ENCODE peak calls at places on chromosomes 5 and 9, in nine cellular contexts. U is Kasumi-1, B is fibroblast of villous mesenchyme, J is astrocyte of the spinal cord, O is HEK293T, H is HuH-7, Q is right cardiac atrium, X is DMS79 treated with DMSO at 0.1 percent for 48 hours, D is colonic mucosa. E is an unnamed sample.

GRCh38 chr9:136345281-136346156 is 18.0 kb downstream of the DNLZ start:
- DNase-seq in D (peak; percentile 61), J (peak; percentile 38), O (no peak), Q (peak; percentile 91), X (no peak), U (no peak), B (peak; percentile 64), H (peak; percentile 96), E (peak; percentile 56)

GRCh38 chr5:110702704-110703103 is 23.8 kb downstream of the TMEM232 start:
- DNase-seq in O (no peak), U (no peak), J (no peak), B (no peak), D (no peak), X (no peak), H (no peak), Q (no peak), E (no peak)

GRCh38 chr9:103999375-104000062 is 94.6 kb upstream of the SMC2 start:
- DNase-seq in O (no peak), D (no peak), X (no peak), B (no peak), U (no peak), Q (peak; percentile 33), J (no peak), H (no peak), E (no peak)

GRCh38 chr9:92664394-92665152 is 5.4 kb downstream of the IPPK start:
- DNase-seq in H (no peak), O (no peak), D (no peak), B (no peak), X (no peak), Q (no peak), J (peak; percentile 10), U (no peak), E (no peak)

GRCh38 chr5:136629125-136629790 is 263.9 kb upstream of the TRPC7 start:
- DNase-seq in D (no peak), U (no peak), Q (peak; percentile 42), H (no peak), B (no peak), O (no peak), J (no peak), X (no peak), E (no peak)

GRCh38 chr5:60287174-60287771 is 393.7 kb upstream of the PDE4D start:
- DNase-seq in H (peak; percentile 44), D (peak; percentile 43), B (peak; percentile 57), Q (no peak), J (peak; percentile 71), X (no peak), U (peak; percentile 97), O (peak; percentile 63), E (no peak)

GRCh38 chr5:137190031-137190430 is 309.1 kb downstream of the SPOCK1 start:
- DNase-seq in D (no peak), X (no peak), J (peak; percentile 6), U (no peak), H (no peak), O (no peak), Q (no peak), B (no peak), E (no peak)

GRCh38 chr9:3045153-3045552 is 201.3 kb upstream of the PUM3 start:
- DNase-seq in D (no peak), X (no peak), H (no peak), J (no peak), Q (no peak), B (no peak), O (no peak), U (no peak), E (no peak)

GRCh38 chr5:139810341-139811075 is 14.9 kb downstream of the PSD2 start:
- DNase-seq in U (no peak), X (no peak), O (no peak), B (no peak), D (no peak), Q (no peak), J (no peak), H (no peak), E (peak; percentile 39)

GRCh38 chr9:77764894-77765780 is 117.0 kb upstream of the GNA14 start:
- DNase-seq in H (no peak), X (no peak), U (peak; percentile 74), O (peak; percentile 13), D (no peak), Q (no peak), J (peak; percentile 75), B (peak; percentile 74), E (no peak)

GRCh38 chr5:120765189-120765588 is 301.1 kb downstream of the PRR16 start:
- DNase-seq in O (no peak), Q (no peak), H (no peak), D (no peak), X (no peak), U (no peak), B (peak; percentile 81), J (peak; percentile 57), E (no peak)

E was measured in Peyer's patch.